ENCODE peak calls at places on chromosomes 13 and 19, in four cellular contexts. F is HepG2, Q is PC-3, D is fibroblast of lung. H is an unnamed sample.

GRCh38 chr19:33403221-33403972 is 29.9 kb downstream of the CEBPG start:
- DNase-seq in F (peak), Q (no peak), D (no peak), H (no peak)

GRCh38 chr19:2734589-2735288 is 5.1 kb downstream of the SLC39A3 start:
- DNase-seq in F (no peak), Q (no peak), D (no peak), H (no peak)

GRCh38 chr13:29849071-29849541 is 1.3 kb downstream of the UBL3 start:
- DNase-seq in F (peak), Q (peak), D (peak), H (no peak)

GRCh38 chr13:33611016-33611805 is 206.7 kb upstream of the RFC3 start:
- DNase-seq in F (peak), Q (no peak), D (peak), H (peak)

GRCh38 chr19:1131718-1132552 is 28.1 kb downstream of the GPX4 start:
- DNase-seq in F (no peak), Q (no peak), D (peak), H (no peak)

GRCh38 chr19:40592170-40592569 is 9.0 kb upstream of the LTBP4 start:
- DNase-seq in F (peak), Q (peak), D (peak), H (no peak)

GRCh38 chr13:27644302-27644701 is 22.6 kb downstream of the POLR1D start:
- DNase-seq in F (no peak), Q (peak), D (peak), H (no peak)

GRCh38 chr19:18304194-18304495 is 18.7 kb downstream of the LSM4 start:
- DNase-seq in F (no peak), Q (no peak), D (no peak), H (no peak)

GRCh38 chr19:32708457-32708856 is 11.1 kb upstream of the TDRD12 start:
- DNase-seq in F (no peak), Q (peak), D (no peak), H (no peak)

GRCh38 chr19:6765738-6766356 is 1.4 kb downstream of the SH2D3A start:
- DNase-seq in F (peak), Q (peak), D (no peak), H (no peak)

GRCh38 chr13:95800455-95800854 is 123.5 kb downstream of the DNAJC3 start:
- DNase-seq in F (no peak), Q (no peak), D (no peak), H (no peak)

GRCh38 chr13:80603351-80603750 is 262.4 kb upstream of the SPRY2 start:
- DNase-seq in F (no peak), Q (no peak), D (no peak), H (no peak)

GRCh38 chr13:113178070-113178895 is 19.8 kb downstream of the PROZ start:
- DNase-seq in F (no peak), Q (peak), D (peak), H (no peak)

GRCh38 chr13:44903596-44903995 is 85.7 kb downstream of the NUFIP1 start:
- DNase-seq in F (no peak), Q (no peak), D (peak), H (no peak)

GRCh38 chr19:54262066-54262465 is 5.0 kb upstream of the LILRB5 start:
- DNase-seq in F (no peak), Q (no peak), D (no peak), H (no peak)

GRCh38 chr13:44921931-44922758 is 67.1 kb downstream of the NUFIP1 start:
- DNase-seq in F (peak), Q (peak), D (peak), H (no peak)

GRCh38 chr13:79447141-79447540 is 33.8 kb upstream of the NDFIP2 start:
- DNase-seq in F (no peak), Q (no peak), D (no peak), H (no peak)

GRCh38 chr13:59680429-59681024 is 483.2 kb downstream of the DIAPH3 start:
- DNase-seq in F (no peak), Q (peak), D (peak), H (no peak)

GRCh38 chr19:1292419-1293151 is 6.9 kb downstream of the EFNA2 start:
- DNase-seq in F (no peak), Q (no peak), D (no peak), H (no peak)

DNA sequence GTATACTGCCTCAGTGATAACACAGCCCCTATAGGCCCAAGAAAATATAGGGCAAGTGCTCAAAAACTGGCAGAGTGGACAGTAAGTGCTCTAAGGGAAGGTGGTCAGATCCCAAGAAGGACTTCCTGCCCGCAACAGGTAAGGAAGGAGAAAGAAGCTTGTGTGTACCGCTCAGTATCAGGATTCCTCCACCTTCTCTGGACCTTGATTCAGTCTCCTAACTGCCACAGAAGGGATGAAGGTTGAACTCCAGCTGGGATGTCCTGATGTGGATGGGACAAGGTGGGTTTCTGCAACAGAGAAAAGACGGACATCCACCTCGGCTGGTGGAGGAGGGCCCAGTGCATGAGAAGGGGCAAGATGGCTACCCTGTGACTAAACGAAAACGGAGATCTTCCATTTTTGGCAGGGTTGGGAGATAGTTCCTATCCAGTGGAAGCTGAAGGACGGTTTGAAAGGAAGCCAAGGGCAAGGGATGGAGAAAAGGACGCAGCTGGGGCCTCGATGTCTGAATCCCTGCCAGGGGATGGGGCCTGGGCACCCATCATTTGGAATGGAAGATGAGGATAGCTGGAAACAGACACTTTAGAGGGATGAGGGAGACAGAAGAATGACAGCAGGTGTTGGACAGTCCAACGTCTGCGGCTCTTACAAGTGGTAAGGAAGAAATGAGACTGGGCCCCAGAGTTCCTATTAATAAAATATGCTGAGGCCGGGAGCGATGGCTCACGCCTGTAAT is 1.3 kb upstream of the ATF5 start:
- DNase-seq in F (no peak), Q (no peak), D (no peak), H (no peak)
- H3K9ac ChIP-seq in F (peak), Q (peak), D (no peak), H (peak)

GRCh38 chr13:49954674-49955455 is 18.7 kb upstream of the SPRYD7 start:
- DNase-seq in F (no peak), Q (no peak), D (no peak), H (no peak)
- H3K9ac ChIP-seq in F (no peak), Q (no peak), D (no peak), H (no peak)

GRCh38 chr13:91397595-91397994 is 826 bp upstream of the GPC5 start:
- DNase-seq in F (no peak), Q (no peak), D (no peak), H (no peak)
- H3K9ac ChIP-seq in F (no peak), Q (no peak), D (no peak), H (no peak)

DNA sequence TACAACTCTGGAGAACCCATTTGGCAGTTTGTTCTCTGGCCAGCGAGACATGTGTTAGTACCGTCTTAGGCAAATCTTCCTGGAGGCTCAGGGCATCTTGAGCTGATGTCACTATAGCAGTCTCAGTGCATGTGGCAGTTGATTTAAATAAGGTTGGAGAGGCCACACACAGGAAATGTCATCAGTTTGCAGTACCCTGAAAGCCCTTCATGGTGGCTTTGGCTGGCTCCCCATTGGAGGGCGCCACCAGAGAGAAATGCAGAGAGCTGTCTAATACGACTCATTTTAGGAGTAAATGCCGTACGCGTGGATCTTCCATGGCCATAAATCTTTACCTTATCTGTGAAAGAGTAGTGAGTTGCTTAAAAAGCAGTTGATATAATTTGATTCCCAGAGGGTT is 163.1 kb downstream of the STK24 start:
- DNase-seq in F (no peak), Q (no peak), D (no peak), H (no peak)
- H3K9ac ChIP-seq in F (no peak), Q (no peak), D (no peak), H (no peak)

GRCh38 chr19:35908010-35908441 is at the start of gene TYROBP:
- DNase-seq in F (no peak), Q (no peak), D (no peak), H (no peak)
- H3K9ac ChIP-seq in F (no peak), Q (no peak), D (no peak), H (no peak)

DNA sequence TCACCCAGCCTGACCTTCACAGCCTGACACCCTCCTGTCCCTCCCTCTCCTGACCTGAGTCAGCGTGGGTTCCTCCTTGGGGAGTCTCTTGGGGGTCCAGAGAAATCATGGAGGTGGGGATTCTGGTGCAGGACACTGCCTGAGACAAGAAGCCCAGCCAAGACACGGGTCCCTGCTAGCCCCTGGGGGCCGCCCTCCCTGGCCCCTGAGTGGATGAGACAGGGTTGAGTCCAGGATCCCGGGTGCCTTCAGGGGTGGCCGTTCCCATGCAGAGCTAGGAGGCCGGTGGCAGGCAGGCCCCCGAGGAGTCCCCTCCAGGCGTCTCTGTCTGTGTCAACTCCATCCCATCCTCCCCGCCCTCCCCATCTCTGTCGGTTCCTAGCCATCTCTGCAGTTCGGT is 1.6 kb downstream of the MAP2K7 start:
- DNase-seq in F (no peak), Q (no peak), D (no peak), H (no peak)
- H3K9ac ChIP-seq in F (peak), Q (peak), D (peak), H (peak)

GRCh38 chr19:38506375-38506722 is 72.9 kb downstream of the RYR1 start:
- DNase-seq in F (no peak), Q (no peak), D (no peak), H (no peak)

GRCh38 chr19:38507551-38508127 is 74.1 kb downstream of the RYR1 start:
- DNase-seq in F (no peak), Q (no peak), D (no peak), H (no peak)

GRCh38 chr19:38505958-38506357 is 72.5 kb downstream of the RYR1 start:
- DNase-seq in F (no peak), Q (no peak), D (no peak), H (no peak)

GRCh38 chr19:38508507-38508906 is 75.0 kb downstream of the RYR1 start:
- DNase-seq in F (peak), Q (no peak), D (no peak), H (no peak)

GRCh38 chr19:38506723-38507550 is 73.4 kb downstream of the RYR1 start:
- DNase-seq in F (peak), Q (peak), D (peak), H (peak)
- H3K9ac ChIP-seq in F (no peak), Q (no peak), D (no peak), H (no peak)

H was measured in SK-N-MC.